ENCODE peak calls at places on chromosomes 3 and 15, in five cellular contexts. One of them, this sample, is unnamed.

GRCh38 chr3:188085596-188086560 is 68.1 kb upstream of the LPP start:
- DNase-seq in transverse colon: no peak
- DNase-seq in cardiac fibroblast: no peak
- DNase-seq in HL-60: no peak
- DNase-seq in HFF-Myc: no peak
- DNase-seq in this sample: no peak

GRCh38 chr15:74265046-74265639 is 29.0 kb downstream of the CCDC33 start:
- DNase-seq in transverse colon: no peak
- DNase-seq in cardiac fibroblast: peak; percentile 39
- DNase-seq in HL-60: no peak
- DNase-seq in HFF-Myc: no peak
- DNase-seq in this sample: peak; percentile 9

GRCh38 chr3:39260957-39261356 is 18.9 kb downstream of the CX3CR1 start:
- DNase-seq in transverse colon: peak; percentile 54
- DNase-seq in cardiac fibroblast: peak; percentile 96
- DNase-seq in HL-60: peak; percentile 98
- DNase-seq in HFF-Myc: peak; percentile 89
- DNase-seq in this sample: peak; percentile 59

GRCh38 chr15:99100245-99101173 is 4.4 kb upstream of the SYNM start:
- DNase-seq in transverse colon: peak; percentile 83
- DNase-seq in cardiac fibroblast: peak; percentile 73
- DNase-seq in HL-60: peak; percentile 21
- DNase-seq in HFF-Myc: peak; percentile 29
- DNase-seq in this sample: peak; percentile 34

GRCh38 chr15:74304459-74304858 is 63.0 kb downstream of the CYP11A1 start:
- DNase-seq in transverse colon: no peak
- DNase-seq in cardiac fibroblast: no peak
- DNase-seq in HL-60: no peak
- DNase-seq in HFF-Myc: no peak
- DNase-seq in this sample: no peak

GRCh38 chr15:82647835-82648256 is 683 bp upstream of the CPEB1 start:
- DNase-seq in transverse colon: peak; percentile 15
- DNase-seq in cardiac fibroblast: no peak
- DNase-seq in HL-60: no peak
- DNase-seq in HFF-Myc: no peak
- DNase-seq in this sample: no peak

GRCh38 chr3:117131259-117131658 is 421.7 kb downstream of the TUSC7 start:
- DNase-seq in transverse colon: peak; percentile 19
- DNase-seq in cardiac fibroblast: no peak
- DNase-seq in HL-60: no peak
- DNase-seq in HFF-Myc: no peak
- DNase-seq in this sample: no peak

GRCh38 chr3:159451067-159451466 is 537.6 kb upstream of the IL12A start:
- DNase-seq in transverse colon: no peak
- DNase-seq in cardiac fibroblast: peak; percentile 22
- DNase-seq in HL-60: no peak
- DNase-seq in HFF-Myc: no peak
- DNase-seq in this sample: no peak

GRCh38 chr3:49840371-49840770 is 16.0 kb downstream of the TRAIP start:
- DNase-seq in transverse colon: no peak
- DNase-seq in cardiac fibroblast: peak; percentile 8
- DNase-seq in HL-60: no peak
- DNase-seq in HFF-Myc: no peak
- DNase-seq in this sample: no peak

GRCh38 chr3:57778499-57778898 is 22.4 kb downstream of the SLMAP start:
- DNase-seq in transverse colon: no peak
- DNase-seq in cardiac fibroblast: peak; percentile 33
- DNase-seq in HL-60: no peak
- DNase-seq in HFF-Myc: no peak
- DNase-seq in this sample: no peak

GRCh38 chr15:36332301-36332700 is 247.1 kb upstream of the CDIN1 start:
- DNase-seq in transverse colon: no peak
- DNase-seq in cardiac fibroblast: peak; percentile 18
- DNase-seq in HL-60: no peak
- DNase-seq in HFF-Myc: peak; percentile 45
- DNase-seq in this sample: no peak

GRCh38 chr15:63402498-63403253 is 21.0 kb upstream of the CA12 start:
- DNase-seq in transverse colon: no peak
- DNase-seq in cardiac fibroblast: peak; percentile 75
- DNase-seq in HL-60: no peak
- DNase-seq in HFF-Myc: no peak
- DNase-seq in this sample: no peak

GRCh38 chr3:197801801-197802504 is 10.9 kb downstream of the LRCH3 start:
- DNase-seq in transverse colon: no peak
- DNase-seq in cardiac fibroblast: peak; percentile 57
- DNase-seq in HL-60: no peak
- DNase-seq in HFF-Myc: no peak
- DNase-seq in this sample: no peak

GRCh38 chr3:49616491-49616941 is 57.6 kb upstream of the APEH start:
- DNase-seq in transverse colon: no peak
- DNase-seq in cardiac fibroblast: peak; percentile 20
- DNase-seq in HL-60: no peak
- DNase-seq in HFF-Myc: peak; percentile 36
- DNase-seq in this sample: peak; percentile 93

GRCh38 chr15:43828061-43828657 is 1.4 kb downstream of the WDR76 start:
- DNase-seq in transverse colon: no peak
- DNase-seq in cardiac fibroblast: peak; percentile 23
- DNase-seq in HL-60: no peak
- DNase-seq in HFF-Myc: no peak
- DNase-seq in this sample: no peak

GRCh38 chr15:86256628-86257027 is 177.0 kb downstream of the AGBL1 start:
- DNase-seq in transverse colon: no peak
- DNase-seq in cardiac fibroblast: no peak
- DNase-seq in HL-60: no peak
- DNase-seq in HFF-Myc: no peak
- DNase-seq in this sample: no peak

GRCh38 chr3:185079620-185080019 is 73.2 kb downstream of the C3orf70 start:
- DNase-seq in transverse colon: no peak
- DNase-seq in cardiac fibroblast: no peak
- DNase-seq in HL-60: no peak
- DNase-seq in HFF-Myc: no peak
- DNase-seq in this sample: no peak

GRCh38 chr3:162391301-162391700 is 894.7 kb downstream of the OTOL1 start:
- DNase-seq in transverse colon: no peak
- DNase-seq in cardiac fibroblast: peak; percentile 80
- DNase-seq in HL-60: no peak
- DNase-seq in HFF-Myc: peak; percentile 15
- DNase-seq in this sample: no peak

GRCh38 chr3:12294885-12295580 is 6.2 kb downstream of the PPARG start:
- DNase-seq in transverse colon: no peak
- DNase-seq in cardiac fibroblast: peak; percentile 90
- DNase-seq in HL-60: no peak
- DNase-seq in HFF-Myc: no peak
- DNase-seq in this sample: peak; percentile 62

GRCh38 chr3:61299981-61300380 is 48.7 kb upstream of the FHIT start:
- DNase-seq in transverse colon: no peak
- DNase-seq in cardiac fibroblast: no peak
- DNase-seq in HL-60: no peak
- DNase-seq in HFF-Myc: no peak
- DNase-seq in this sample: no peak

GRCh38 chr3:29484633-29485032 is 203.8 kb downstream of the RBMS3 start:
- DNase-seq in transverse colon: no peak
- DNase-seq in cardiac fibroblast: no peak
- DNase-seq in HL-60: no peak
- DNase-seq in HFF-Myc: no peak
- DNase-seq in this sample: no peak

GRCh38 chr3:167653750-167654149 is at the start of gene WDR49:
- DNase-seq in transverse colon: no peak
- DNase-seq in cardiac fibroblast: no peak
- DNase-seq in HL-60: peak; percentile 64
- DNase-seq in HFF-Myc: no peak
- DNase-seq in this sample: peak; percentile 15

GRCh38 chr3:71102111-71103039 is 481.2 kb downstream of the FOXP1 start:
- DNase-seq in transverse colon: no peak
- DNase-seq in cardiac fibroblast: peak; percentile 98
- DNase-seq in HL-60: no peak
- DNase-seq in HFF-Myc: peak; percentile 91
- DNase-seq in this sample: peak; percentile 66

GRCh38 chr3:14150491-14151230 is 25.8 kb downstream of the TMEM43 start:
- DNase-seq in transverse colon: no peak
- DNase-seq in cardiac fibroblast: no peak
- DNase-seq in HL-60: no peak
- DNase-seq in HFF-Myc: no peak
- DNase-seq in this sample: no peak

GRCh38 chr15:76176487-76177085 is 116.8 kb downstream of the TMEM266 start:
- DNase-seq in transverse colon: no peak
- DNase-seq in cardiac fibroblast: no peak
- DNase-seq in HL-60: no peak
- DNase-seq in HFF-Myc: no peak
- DNase-seq in this sample: no peak

GRCh38 chr15:39301589-39301999 is 279.3 kb upstream of the THBS1 start:
- DNase-seq in transverse colon: no peak
- DNase-seq in cardiac fibroblast: peak; percentile 92
- DNase-seq in HL-60: no peak
- DNase-seq in HFF-Myc: no peak
- DNase-seq in this sample: no peak

GRCh38 chr3:196650740-196651311 is 11.3 kb downstream of the NRROS start:
- DNase-seq in transverse colon: no peak
- DNase-seq in cardiac fibroblast: peak; percentile 97
- DNase-seq in HL-60: no peak
- DNase-seq in HFF-Myc: peak; percentile 84
- DNase-seq in this sample: peak; percentile 95

GRCh38 chr3:8622873-8623725 is 21.5 kb downstream of the SSUH2 start:
- DNase-seq in transverse colon: peak; percentile 57
- DNase-seq in cardiac fibroblast: peak; percentile 72
- DNase-seq in HL-60: no peak
- DNase-seq in HFF-Myc: peak; percentile 26
- DNase-seq in this sample: peak; percentile 28

GRCh38 chr3:57796261-57796660 is 40.2 kb downstream of the SLMAP start:
- DNase-seq in transverse colon: no peak
- DNase-seq in cardiac fibroblast: peak; percentile 33
- DNase-seq in HL-60: no peak
- DNase-seq in HFF-Myc: no peak
- DNase-seq in this sample: no peak

GRCh38 chr3:105388199-105388598 is 21.5 kb downstream of the ALCAM start:
- DNase-seq in transverse colon: no peak
- DNase-seq in cardiac fibroblast: no peak
- DNase-seq in HL-60: no peak
- DNase-seq in HFF-Myc: no peak
- DNase-seq in this sample: no peak

DNA sequence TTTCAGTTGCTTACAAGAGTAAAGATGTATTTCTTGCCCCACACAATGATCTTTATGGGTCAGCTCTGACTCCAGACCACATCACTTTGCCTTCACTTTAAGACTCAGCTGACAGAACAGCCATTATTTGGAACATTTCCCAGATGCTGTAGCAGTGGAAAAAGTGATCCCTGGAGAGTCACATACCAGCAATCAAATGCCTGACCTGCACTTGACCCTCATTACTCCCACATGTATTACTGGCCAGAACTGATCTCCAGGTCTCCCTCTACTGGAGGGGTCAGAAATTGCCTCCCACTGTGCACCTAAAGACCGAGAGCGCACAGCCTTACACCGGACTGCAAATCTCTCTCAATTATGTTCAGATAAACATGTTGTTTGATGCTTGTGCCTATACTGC is 88.6 kb upstream of the ZNF385D start:
- DNase-seq in transverse colon: no peak
- DNase-seq in cardiac fibroblast: peak; percentile 95
- DNase-seq in HL-60: peak; percentile 7
- DNase-seq in HFF-Myc: peak; percentile 41
- DNase-seq in this sample: peak; percentile 79
- TF ChIP-seq CTCF in transverse colon: no peak
- TF ChIP-seq CTCF in cardiac fibroblast: peak; percentile 60
- TF ChIP-seq CTCF in HL-60: peak; percentile 43
- TF ChIP-seq CTCF in HFF-Myc: peak; percentile 24
- TF ChIP-seq CTCF in this sample: peak; percentile 51

DNA sequence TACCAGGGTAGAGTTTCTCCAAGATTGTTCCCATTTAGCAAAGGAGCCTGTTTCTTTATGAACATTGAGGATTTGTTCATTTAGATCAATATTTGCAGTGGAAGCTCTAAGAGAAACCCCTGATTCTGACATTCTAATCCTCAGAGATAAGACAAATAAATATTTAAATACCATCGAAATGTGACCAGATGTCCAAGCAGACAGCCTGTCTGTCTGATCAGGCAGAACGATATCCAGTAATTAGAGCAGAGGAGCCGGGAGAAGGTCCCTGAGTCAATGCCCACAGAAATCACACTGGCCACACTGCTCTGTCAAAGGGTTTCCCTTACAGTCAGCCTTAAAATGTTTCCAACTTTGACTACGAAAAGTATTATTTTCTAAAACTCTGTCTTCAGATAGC is 15.7 kb upstream of the ARPIN start:
- DNase-seq in transverse colon: no peak
- DNase-seq in cardiac fibroblast: no peak
- DNase-seq in HL-60: no peak
- DNase-seq in HFF-Myc: no peak
- DNase-seq in this sample: no peak
- H3K4me3 ChIP-seq in transverse colon: no peak overlapping the region
- H3K4me3 ChIP-seq in cardiac fibroblast: no peak overlapping the region
- H3K4me3 ChIP-seq in HL-60: no peak overlapping the region
- H3K4me3 ChIP-seq in HFF-Myc: no peak overlapping the region
- H3K4me3 ChIP-seq in this sample: no peak overlapping the region

GRCh38 chr3:115918900-115919299 is 295.6 kb downstream of the GAP43 start:
- DNase-seq in transverse colon: no peak
- DNase-seq in cardiac fibroblast: no peak
- DNase-seq in HL-60: no peak
- DNase-seq in HFF-Myc: no peak
- DNase-seq in this sample: no peak

GRCh38 chr3:115921711-115922110 is 298.4 kb downstream of the GAP43 start:
- DNase-seq in transverse colon: no peak
- DNase-seq in cardiac fibroblast: no peak
- DNase-seq in HL-60: no peak
- DNase-seq in HFF-Myc: no peak
- DNase-seq in this sample: no peak

GRCh38 chr3:115927210-115927609 is 303.9 kb downstream of the GAP43 start:
- DNase-seq in transverse colon: no peak
- DNase-seq in cardiac fibroblast: no peak
- DNase-seq in HL-60: no peak
- DNase-seq in HFF-Myc: no peak
- DNase-seq in this sample: no peak

GRCh38 chr3:115916866-115917265 is 293.6 kb downstream of the GAP43 start:
- DNase-seq in transverse colon: no peak
- DNase-seq in cardiac fibroblast: no peak
- DNase-seq in HL-60: no peak
- DNase-seq in HFF-Myc: no peak
- DNase-seq in this sample: no peak

GRCh38 chr3:115922681-115923347 is 299.5 kb downstream of the GAP43 start:
- DNase-seq in transverse colon: no peak
- DNase-seq in cardiac fibroblast: peak; percentile 33
- DNase-seq in HL-60: no peak
- DNase-seq in HFF-Myc: peak; percentile 22
- DNase-seq in this sample: peak; percentile 42
- TF ChIP-seq CTCF in transverse colon: no peak
- TF ChIP-seq CTCF in cardiac fibroblast: peak; percentile 55
- TF ChIP-seq CTCF in HL-60: peak; percentile 16
- TF ChIP-seq CTCF in HFF-Myc: peak; percentile 59
- TF ChIP-seq CTCF in this sample: peak; percentile 70

DNA sequence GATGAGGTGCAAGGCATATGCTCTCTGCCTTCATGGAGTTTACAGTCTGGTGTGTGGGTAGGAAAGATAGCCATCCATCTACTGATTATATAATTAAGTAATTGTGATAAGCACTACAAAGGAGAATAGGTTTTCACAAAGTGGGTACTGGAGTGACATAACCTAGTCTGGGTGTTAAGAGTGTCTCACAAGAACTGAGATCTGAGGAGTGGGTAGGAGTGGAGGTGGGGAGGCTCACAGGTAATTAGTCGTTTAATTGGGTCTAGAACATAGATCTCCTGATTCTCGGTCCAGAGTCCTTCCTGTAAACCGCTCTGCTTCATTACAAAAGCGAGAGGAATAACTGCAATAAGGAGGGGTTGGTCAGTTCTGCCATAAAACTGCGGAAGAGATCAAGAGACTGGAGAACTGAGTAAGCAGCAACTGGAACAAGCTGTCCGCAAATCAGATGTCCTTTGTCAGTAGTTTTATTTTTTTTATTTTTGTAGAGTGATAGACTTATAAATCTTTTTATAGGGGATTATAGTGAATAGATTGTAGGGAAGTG is 2.2 kb downstream of the NEO1 start:
- DNase-seq in transverse colon: peak; percentile 47
- DNase-seq in cardiac fibroblast: no peak
- DNase-seq in HL-60: no peak
- DNase-seq in HFF-Myc: no peak
- DNase-seq in this sample: no peak
- H3K4me3 ChIP-seq in transverse colon: no peak overlapping the region
- H3K4me3 ChIP-seq in cardiac fibroblast: no peak overlapping the region
- H3K4me3 ChIP-seq in HL-60: no peak overlapping the region
- H3K4me3 ChIP-seq in HFF-Myc: no peak overlapping the region
- H3K4me3 ChIP-seq in this sample: no peak overlapping the region